ENCODE peak calls at places on chromosomes 5 and 9, in nine cellular contexts. W is pancreas; G is PC-3; Q is lower lobe of right lung; J is CD8-positive, alpha-beta memory T cell; R is heart left ventricle; T is psoas muscle; I is kidney; K is tibial nerve. L is an unnamed sample. For H3K4me1 and H3K36me3, the result is how much of the 10 kb centered on the place peaks cover.

GRCh38 chr5:179875741-179876667 is 17.4 kb upstream of the MRNIP start:
- DNase-seq in I (no peak), T (no peak), K (no peak), Q (no peak), R (peak), G (no peak), W (no peak), J (no peak), L (no peak)

GRCh38 chr5:178214160-178214803 is 9.9 kb downstream of the HNRNPAB start:
- DNase-seq in W (peak), T (no peak), I (peak), R (peak), J (no peak), Q (peak), G (no peak), K (no peak), L (no peak)

GRCh38 chr5:23820764-23821471 is 313.5 kb downstream of the PRDM9 start:
- DNase-seq in Q (no peak), K (no peak), G (peak), T (no peak), R (no peak), J (no peak), W (no peak), I (no peak), L (no peak)

GRCh38 chr5:141272906-141273305 is 27.7 kb downstream of the PCDHB15 start:
- DNase-seq in J (no peak), R (no peak), G (no peak), Q (no peak), T (no peak), K (no peak), W (no peak), I (no peak), L (no peak)

GRCh38 chr9:131618071-131618479 is 72.8 kb downstream of the PRRT1B start:
- DNase-seq in J (no peak), T (peak), W (no peak), I (no peak), Q (no peak), G (no peak), R (peak), K (peak), L (no peak)

GRCh38 chr9:125103770-125104169 is 39.6 kb downstream of the SCAI start:
- DNase-seq in K (no peak), Q (no peak), R (no peak), I (no peak), J (no peak), G (no peak), T (no peak), W (no peak), L (no peak)

GRCh38 chr9:115733736-115734135 is 419.9 kb upstream of the PAPPA start:
- DNase-seq in K (no peak), Q (no peak), J (no peak), R (no peak), G (no peak), I (no peak), W (no peak), T (no peak), L (no peak)

GRCh38 chr9:98899399-98900056 is 44.2 kb upstream of the COL15A1 start:
- DNase-seq in G (peak), T (no peak), I (no peak), Q (no peak), K (no peak), W (no peak), R (no peak), J (no peak), L (no peak)

GRCh38 chr9:84294551-84294950 is 46.0 kb downstream of the SLC28A3 start:
- DNase-seq in G (no peak), K (no peak), R (no peak), Q (no peak), J (no peak), I (no peak), T (no peak), W (no peak), L (no peak)

GRCh38 chr9:91023741-91024140 is 222.1 kb downstream of the SYK start:
- DNase-seq in T (no peak), J (no peak), K (no peak), R (no peak), W (no peak), Q (no peak), G (no peak), I (peak), L (no peak)

GRCh38 chr9:4489562-4489918 is 728 bp upstream of the SLC1A1 start:
- DNase-seq in Q (no peak), J (no peak), K (no peak), I (no peak), T (no peak), G (peak), W (no peak), R (no peak), L (no peak)

GRCh38 chr9:4490705-4491620 is 695 bp downstream of the SLC1A1 start:
- DNase-seq in R (no peak), J (no peak), Q (no peak), W (peak), K (peak), T (no peak), G (no peak), I (peak), L (peak)

GRCh38 chr9:4491621-4491975 is 1.3 kb downstream of the SLC1A1 start:
- DNase-seq in T (no peak), J (no peak), K (no peak), G (peak), Q (peak), I (no peak), W (no peak), R (no peak), L (peak)

GRCh38 chr9:4486176-4486575 is 4.1 kb upstream of the SLC1A1 start:
- DNase-seq in T (no peak), J (no peak), K (no peak), I (no peak), R (no peak), G (no peak), W (no peak), Q (no peak), L (no peak)

DNA sequence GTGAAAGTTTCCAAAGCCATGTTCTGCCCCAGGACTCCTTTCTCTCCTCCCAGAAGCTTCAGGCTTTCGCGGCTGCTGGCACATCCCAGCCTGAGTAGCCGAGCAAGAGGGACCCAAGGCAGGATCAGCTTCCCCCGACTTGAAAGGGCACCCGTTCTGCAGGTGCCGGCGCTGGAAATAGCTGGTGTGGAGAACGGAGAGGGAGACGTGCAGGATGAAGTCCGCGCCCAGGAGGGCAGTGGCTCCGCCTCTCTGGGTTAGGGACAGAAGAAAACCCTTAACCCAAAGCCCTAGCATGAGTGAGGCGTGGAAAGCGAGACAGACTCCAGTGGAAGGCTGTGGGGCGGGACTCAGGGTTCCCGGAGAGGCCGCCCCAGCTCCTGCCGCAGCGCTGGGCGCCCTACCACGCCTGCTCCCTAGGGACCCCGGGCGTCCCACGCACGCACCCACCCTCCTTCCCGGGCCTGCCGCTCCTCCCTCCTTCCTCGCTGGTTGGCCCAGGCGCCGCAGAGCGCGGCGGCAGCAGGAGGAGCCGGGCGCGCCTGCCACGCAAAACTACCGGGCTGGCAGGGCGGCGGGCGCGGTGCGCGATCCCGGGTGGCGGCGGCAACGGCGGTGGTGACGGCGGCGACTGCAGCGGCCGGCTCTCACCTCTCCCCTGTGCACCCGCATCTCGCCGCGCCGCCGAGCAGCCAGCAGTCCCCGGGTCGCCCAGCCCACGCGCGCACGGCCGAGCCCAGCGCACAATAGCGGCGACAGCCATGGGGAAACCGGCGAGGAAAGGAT is at the start of gene SLC1A1:
- DNase-seq in R (peak), T (peak), G (peak), Q (peak), I (peak), W (peak), K (peak), J (peak), L (peak)
- H3K27ac ChIP-seq in R (peak), T (no peak), G (peak), Q (peak), I (peak), W (no peak), K (peak), J (no peak), L (peak)

GRCh38 chr9:35547889-35548418 is 57.1 kb upstream of the TESK1 start:
- DNase-seq in Q (no peak), T (no peak), I (peak), J (no peak), R (no peak), W (peak), G (no peak), K (no peak), L (no peak)
- H3K4me1 ChIP-seq in Q (under half), T (half or more), I (under half), J (under half), R (under half), W (under half), G (under half), K (under half), L (under half)

GRCh38 chr5:134792287-134792686 is 33.7 kb downstream of the DDX46 start:
- DNase-seq in I (no peak), R (no peak), J (no peak), T (no peak), Q (no peak), W (no peak), K (no peak), G (no peak), L (no peak)
- H3K36me3 ChIP-seq in I (under half), R (half or more), J (half or more), T (half or more), Q (half or more), W (under half), K (under half), G (under half), L (half or more)

DNA sequence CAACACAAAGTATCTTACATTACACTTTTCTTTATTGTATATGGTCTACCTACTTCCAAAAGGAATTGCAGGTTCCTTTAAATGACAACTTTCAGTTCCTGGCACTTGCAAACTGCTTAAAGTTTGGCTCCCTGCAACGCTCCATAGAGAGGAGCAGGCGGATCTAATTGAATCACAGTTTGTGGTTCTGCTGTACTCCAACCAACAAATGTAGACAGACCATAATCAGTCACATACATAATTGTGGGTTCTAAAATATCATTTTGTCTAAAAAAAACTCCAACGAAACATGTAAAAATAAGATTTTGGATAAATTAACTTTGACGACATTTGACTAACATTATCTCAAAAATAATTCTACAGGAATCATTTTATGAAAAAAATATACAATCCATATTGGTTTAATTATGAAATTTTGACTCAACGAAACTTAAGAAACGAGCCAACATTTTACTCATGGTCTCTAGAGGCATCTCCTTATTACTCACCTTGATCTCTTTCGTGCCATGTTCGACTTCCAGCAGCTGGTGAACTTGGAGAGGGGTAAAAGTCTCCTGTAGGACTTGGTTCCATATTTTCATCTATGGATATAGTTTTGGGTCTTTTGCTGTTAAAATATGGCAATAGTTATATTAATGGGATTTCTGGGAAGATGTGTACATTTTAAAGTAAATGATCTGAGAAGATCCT is 167.6 kb downstream of the NFIB start:
- DNase-seq in G (no peak), W (no peak), Q (no peak), T (no peak), I (no peak), J (no peak), R (no peak), K (no peak), L (no peak)
- H3K27ac ChIP-seq in G (no peak), W (no peak), Q (no peak), T (no peak), I (no peak), J (no peak), R (no peak), K (no peak), L (no peak)

DNA sequence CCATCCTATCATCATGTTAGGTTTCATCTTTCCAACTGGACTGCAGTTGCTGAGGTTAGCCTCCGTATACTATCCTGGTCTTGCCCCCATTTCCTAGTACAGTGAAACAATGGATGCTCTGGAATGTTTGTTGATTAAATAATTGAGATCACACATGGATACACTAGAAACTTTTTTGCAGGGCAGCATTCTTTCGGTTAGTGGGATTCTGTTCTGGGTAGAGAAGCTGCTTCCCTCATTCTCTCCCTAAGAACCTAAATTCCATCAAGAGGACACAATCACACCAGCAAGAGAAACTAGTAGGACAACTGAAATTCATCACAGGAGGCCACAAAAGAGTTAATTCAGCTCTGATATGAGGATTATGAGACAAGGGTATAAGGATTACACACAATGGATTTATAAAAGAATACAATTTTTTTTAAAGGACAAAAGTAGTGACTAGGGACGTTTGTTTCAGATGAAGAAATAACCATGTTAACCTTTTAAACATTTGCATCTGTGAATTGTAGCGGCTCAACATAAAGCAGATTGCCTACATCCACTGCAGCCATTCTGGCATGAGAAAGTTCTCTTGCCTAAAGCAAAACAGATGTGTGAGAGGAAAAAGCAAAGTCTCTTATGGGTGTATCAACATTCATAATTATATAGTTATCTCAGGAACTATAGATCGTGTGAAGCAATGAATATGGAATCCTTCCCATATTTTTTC is 162.7 kb upstream of the LHFPL2 start:
- DNase-seq in T (no peak), I (no peak), G (no peak), Q (no peak), J (no peak), R (no peak), W (no peak), K (no peak), L (no peak)
- H3K4me1 ChIP-seq in T (under half), I (under half), G (under half), Q (under half), J (under half), R (under half), W (under half), K (under half), L (under half)

L was measured in upper lobe of right lung.